ENCODE peak calls at places on chromosomes 7 and 10, in seven cellular contexts. E is SK-MEL-5; X is anterior cingulate cortex; L is activated CD8-positive, alpha-beta memory T cell treated with anti-CD3 and anti-CD28 coated beads, Interleukin-2, amount 10 ng/mL, durations not matched to agents 7 days and 5 days; I is NCI-H1092; D is activated T-cell treated with anti-CD3 and anti-CD28 coated beads, Interleukin-2, amount 50 U/mL, for 72 hours; C is NCI-H460. B is an unnamed sample.
A peak's percentile ranks its signal among the peaks of the same experiment; 100 is the strongest.

GRCh38 chr10:103553743-103554487 is 60.4 kb downstream of the NEURL1 start:
- DNase-seq in C (no peak), L (peak; percentile 58), E (no peak), D (peak; percentile 55), X (no peak), I (no peak), B (no peak)

GRCh38 chr10:58590152-58590551 is 77.5 kb downstream of the BICC1 start:
- DNase-seq in D (no peak), E (no peak), X (no peak), C (no peak), I (no peak), L (no peak), B (peak; percentile 25)

GRCh38 chr7:247636-248035 is 42.3 kb upstream of the FOXL3 start:
- DNase-seq in X (no peak), D (no peak), L (no peak), C (no peak), E (no peak), I (no peak), B (no peak)

GRCh38 chr10:72335394-72336258 is 19.1 kb downstream of the DNAJB12 start:
- DNase-seq in E (no peak), C (no peak), X (no peak), D (peak; percentile 69), L (peak; percentile 89), I (no peak), B (no peak)

GRCh38 chr7:128103498-128104108 is 72.4 kb upstream of the LRRC4 start:
- DNase-seq in I (no peak), D (peak; percentile 36), E (no peak), X (no peak), L (peak; percentile 51), C (no peak), B (no peak)

GRCh38 chr10:50506861-50507573 is 116.7 kb downstream of the SGMS1 start:
- DNase-seq in I (no peak), C (no peak), D (no peak), L (no peak), E (peak; percentile 64), X (peak; percentile 45), B (no peak)

GRCh38 chr10:92024700-92025099 is 101.1 kb downstream of the BTAF1 start:
- DNase-seq in E (no peak), I (no peak), L (no peak), C (no peak), X (no peak), D (no peak), B (no peak)

GRCh38 chr7:150746931-150747330 is 9.7 kb downstream of the GIMAP5 start:
- DNase-seq in D (no peak), C (no peak), I (no peak), L (no peak), X (no peak), E (no peak), B (no peak)

GRCh38 chr7:111568870-111569462 is 6.7 kb upstream of the IMMP2L start:
- DNase-seq in C (no peak), I (no peak), D (no peak), L (no peak), X (no peak), E (no peak), B (no peak)

GRCh38 chr7:12007591-12007990 is 175.6 kb upstream of the THSD7A start:
- DNase-seq in L (no peak), E (no peak), X (no peak), D (no peak), I (no peak), C (no peak), B (no peak)

GRCh38 chr7:140541513-140542192 is 62.3 kb upstream of the MKRN1 start:
- DNase-seq in D (no peak), C (peak; percentile 47), L (no peak), X (no peak), E (peak; percentile 61), I (peak; percentile 81), B (peak; percentile 31)

GRCh38 chr7:148318838-148319237 is 271.7 kb upstream of the C7orf33 start:
- DNase-seq in E (no peak), X (no peak), D (no peak), C (no peak), L (no peak), I (no peak), B (no peak)

GRCh38 chr10:106399112-106399511 is 765.4 kb downstream of the SORCS1 start:
- DNase-seq in C (no peak), I (no peak), D (no peak), X (no peak), L (no peak), E (no peak), B (no peak)

GRCh38 chr10:71547841-71548493 is 151.2 kb downstream of the CDH23 start:
- DNase-seq in D (no peak), X (no peak), L (no peak), I (no peak), C (no peak), E (no peak), B (peak; percentile 25)

GRCh38 chr7:116876664-116877442 is 14.5 kb downstream of the CAPZA2 start:
- DNase-seq in E (no peak), C (no peak), D (no peak), L (no peak), X (no peak), I (no peak), B (peak; percentile 14)

GRCh38 chr7:50834136-50834535 is 51.4 kb upstream of the GRB10 start:
- DNase-seq in E (no peak), D (no peak), L (no peak), C (no peak), X (no peak), I (no peak), B (no peak)

GRCh38 chr10:99913831-99914235 is 95.9 kb downstream of the DNMBP start:
- DNase-seq in I (no peak), C (no peak), X (no peak), L (no peak), D (no peak), E (no peak), B (no peak)

GRCh38 chr7:131498237-131498885 is 58.1 kb downstream of the PODXL start:
- DNase-seq in C (no peak), I (no peak), X (no peak), L (no peak), D (no peak), E (no peak), B (peak; percentile 38)

GRCh38 chr10:128885573-128886555 is 581.2 kb upstream of the MGMT start:
- DNase-seq in C (no peak), E (no peak), L (no peak), I (no peak), D (no peak), X (no peak), B (no peak)

GRCh38 chr7:116762951-116763350 is 91.0 kb downstream of the MET start:
- DNase-seq in E (no peak), X (no peak), D (no peak), I (no peak), C (no peak), L (no peak), B (no peak)

GRCh38 chr10:43026039-43026973 is 50.6 kb upstream of the RET start:
- DNase-seq in C (no peak), X (no peak), D (no peak), I (peak; percentile 17), E (no peak), L (no peak), B (no peak)

GRCh38 chr7:40808409-40808942 is 673.7 kb downstream of the SUGCT start:
- DNase-seq in C (no peak), E (peak; percentile 71), I (no peak), X (no peak), D (no peak), L (no peak), B (peak; percentile 41)

GRCh38 chr7:129832282-129832681 is 120.5 kb downstream of the UBE2H start:
- DNase-seq in I (no peak), E (no peak), C (no peak), L (no peak), X (no peak), D (no peak), B (no peak)

GRCh38 chr7:107697246-107698044 is 36.8 kb downstream of the SLC26A4 start:
- DNase-seq in E (peak; percentile 65), I (no peak), L (no peak), D (no peak), C (no peak), X (no peak), B (no peak)

GRCh38 chr7:83921798-83922607 is 272.6 kb downstream of the SEMA3A start:
- DNase-seq in E (no peak), C (no peak), L (no peak), D (no peak), X (no peak), I (peak; percentile 9), B (no peak)

GRCh38 chr7:103944230-103944900 is 45.1 kb downstream of the RELN start:
- DNase-seq in I (no peak), C (no peak), D (no peak), X (no peak), L (no peak), E (no peak), B (no peak)

GRCh38 chr7:99374121-99375064 is at the start of gene ARPC1B:
- DNase-seq in I (peak; percentile 54), E (peak; percentile 88), C (peak; percentile 70), X (no peak), D (peak; percentile 85), L (peak; percentile 89), B (peak; percentile 77)

GRCh38 chr7:47153571-47153970 is 428.3 kb downstream of the TNS3 start:
- DNase-seq in L (no peak), X (no peak), D (no peak), E (no peak), C (no peak), I (peak; percentile 48), B (no peak)

B was measured in lung microvascular endothelial cell.